ENCODE peak calls at places on chromosome 13, in nine cellular contexts. One of them, this sample, is unnamed.

GRCh38 chr13:50081106-50081898 is 66.1 kb downstream of the KCNRG start:
- DNase-seq in transverse colon: peak
- DNase-seq in ovary: peak
- DNase-seq in sigmoid colon: peak
- DNase-seq in tibial nerve: peak
- DNase-seq in suprapubic skin: peak
- DNase-seq in A549: peak
- DNase-seq in upper lobe of left lung: peak
- DNase-seq in stomach: peak
- DNase-seq in this sample: peak

GRCh38 chr13:70311175-70311574 is 202.9 kb upstream of the KLHL1 start:
- DNase-seq in transverse colon: no peak
- DNase-seq in ovary: no peak
- DNase-seq in sigmoid colon: no peak
- DNase-seq in tibial nerve: no peak
- DNase-seq in suprapubic skin: no peak
- DNase-seq in A549: no peak
- DNase-seq in upper lobe of left lung: no peak
- DNase-seq in stomach: no peak
- DNase-seq in this sample: no peak

GRCh38 chr13:51425410-51426042 is 27.3 kb downstream of the INTS6 start:
- DNase-seq in transverse colon: no peak
- DNase-seq in ovary: no peak
- DNase-seq in sigmoid colon: no peak
- DNase-seq in tibial nerve: no peak
- DNase-seq in suprapubic skin: no peak
- DNase-seq in A549: no peak
- DNase-seq in upper lobe of left lung: no peak
- DNase-seq in stomach: no peak
- DNase-seq in this sample: no peak

GRCh38 chr13:34254366-34254765 is 436.4 kb downstream of the RFC3 start:
- DNase-seq in transverse colon: no peak
- DNase-seq in ovary: no peak
- DNase-seq in sigmoid colon: no peak
- DNase-seq in tibial nerve: no peak
- DNase-seq in suprapubic skin: no peak
- DNase-seq in A549: no peak
- DNase-seq in upper lobe of left lung: no peak
- DNase-seq in stomach: no peak
- DNase-seq in this sample: no peak

GRCh38 chr13:98466634-98467236 is 110.2 kb downstream of the STK24 start:
- DNase-seq in transverse colon: peak
- DNase-seq in ovary: no peak
- DNase-seq in sigmoid colon: peak
- DNase-seq in tibial nerve: peak
- DNase-seq in suprapubic skin: peak
- DNase-seq in A549: peak
- DNase-seq in upper lobe of left lung: no peak
- DNase-seq in stomach: no peak
- DNase-seq in this sample: peak

GRCh38 chr13:26829716-26830115 is 69.1 kb upstream of the GPR12 start:
- DNase-seq in transverse colon: no peak
- DNase-seq in ovary: no peak
- DNase-seq in sigmoid colon: no peak
- DNase-seq in tibial nerve: no peak
- DNase-seq in suprapubic skin: no peak
- DNase-seq in A549: no peak
- DNase-seq in upper lobe of left lung: no peak
- DNase-seq in stomach: no peak
- DNase-seq in this sample: no peak

GRCh38 chr13:113049521-113049941 is 56.1 kb upstream of the F7 start:
- DNase-seq in transverse colon: no peak
- DNase-seq in ovary: no peak
- DNase-seq in sigmoid colon: peak
- DNase-seq in tibial nerve: no peak
- DNase-seq in suprapubic skin: no peak
- DNase-seq in A549: no peak
- DNase-seq in upper lobe of left lung: no peak
- DNase-seq in stomach: no peak
- DNase-seq in this sample: no peak

GRCh38 chr13:73547239-73547638 is 488.4 kb downstream of the KLF5 start:
- DNase-seq in transverse colon: no peak
- DNase-seq in ovary: no peak
- DNase-seq in sigmoid colon: no peak
- DNase-seq in tibial nerve: no peak
- DNase-seq in suprapubic skin: no peak
- DNase-seq in A549: no peak
- DNase-seq in upper lobe of left lung: no peak
- DNase-seq in stomach: no peak
- DNase-seq in this sample: no peak

GRCh38 chr13:34026308-34026707 is 208.4 kb downstream of the RFC3 start:
- DNase-seq in transverse colon: no peak
- DNase-seq in ovary: no peak
- DNase-seq in sigmoid colon: no peak
- DNase-seq in tibial nerve: no peak
- DNase-seq in suprapubic skin: no peak
- DNase-seq in A549: no peak
- DNase-seq in upper lobe of left lung: no peak
- DNase-seq in stomach: no peak
- DNase-seq in this sample: no peak

GRCh38 chr13:50419466-50419865 is 404.2 kb downstream of the KCNRG start:
- DNase-seq in transverse colon: no peak
- DNase-seq in ovary: no peak
- DNase-seq in sigmoid colon: no peak
- DNase-seq in tibial nerve: no peak
- DNase-seq in suprapubic skin: no peak
- DNase-seq in A549: no peak
- DNase-seq in upper lobe of left lung: no peak
- DNase-seq in stomach: no peak
- DNase-seq in this sample: no peak

GRCh38 chr13:29502391-29503008 is 93.0 kb downstream of the SLC7A1 start:
- DNase-seq in transverse colon: no peak
- DNase-seq in ovary: no peak
- DNase-seq in sigmoid colon: no peak
- DNase-seq in tibial nerve: no peak
- DNase-seq in suprapubic skin: no peak
- DNase-seq in A549: no peak
- DNase-seq in upper lobe of left lung: no peak
- DNase-seq in stomach: no peak
- DNase-seq in this sample: no peak

GRCh38 chr13:102638741-102639140 is 42.0 kb downstream of the TPP2 start:
- DNase-seq in transverse colon: no peak
- DNase-seq in ovary: no peak
- DNase-seq in sigmoid colon: no peak
- DNase-seq in tibial nerve: no peak
- DNase-seq in suprapubic skin: no peak
- DNase-seq in A549: no peak
- DNase-seq in upper lobe of left lung: no peak
- DNase-seq in stomach: no peak
- DNase-seq in this sample: no peak

GRCh38 chr13:102643656-102644055 is 46.9 kb downstream of the TPP2 start:
- DNase-seq in transverse colon: no peak
- DNase-seq in ovary: no peak
- DNase-seq in sigmoid colon: no peak
- DNase-seq in tibial nerve: no peak
- DNase-seq in suprapubic skin: no peak
- DNase-seq in A549: no peak
- DNase-seq in upper lobe of left lung: no peak
- DNase-seq in stomach: no peak
- DNase-seq in this sample: no peak

GRCh38 chr13:102645701-102646100 is 48.9 kb downstream of the TPP2 start:
- DNase-seq in transverse colon: no peak
- DNase-seq in ovary: no peak
- DNase-seq in sigmoid colon: no peak
- DNase-seq in tibial nerve: no peak
- DNase-seq in suprapubic skin: no peak
- DNase-seq in A549: no peak
- DNase-seq in upper lobe of left lung: no peak
- DNase-seq in stomach: no peak
- DNase-seq in this sample: no peak

GRCh38 chr13:102642029-102642428 is 45.2 kb downstream of the TPP2 start:
- DNase-seq in transverse colon: no peak
- DNase-seq in ovary: no peak
- DNase-seq in sigmoid colon: no peak
- DNase-seq in tibial nerve: no peak
- DNase-seq in suprapubic skin: no peak
- DNase-seq in A549: no peak
- DNase-seq in upper lobe of left lung: no peak
- DNase-seq in stomach: no peak
- DNase-seq in this sample: no peak

GRCh38 chr13:102642475-102642874 is 45.7 kb downstream of the TPP2 start:
- DNase-seq in transverse colon: peak
- DNase-seq in ovary: no peak
- DNase-seq in sigmoid colon: peak
- DNase-seq in tibial nerve: no peak
- DNase-seq in suprapubic skin: no peak
- DNase-seq in A549: no peak
- DNase-seq in upper lobe of left lung: peak
- DNase-seq in stomach: peak
- DNase-seq in this sample: no peak
- TF ChIP-seq EP300 in transverse colon: no peak
- TF ChIP-seq EP300 in ovary: no peak
- TF ChIP-seq EP300 in sigmoid colon: no peak
- TF ChIP-seq EP300 in tibial nerve: no peak
- TF ChIP-seq EP300 in suprapubic skin: no peak
- TF ChIP-seq EP300 in A549: no peak
- TF ChIP-seq EP300 in upper lobe of left lung: no peak
- TF ChIP-seq EP300 in stomach: no peak
- TF ChIP-seq EP300 in this sample: no peak

GRCh38 chr13:30972888-30973377 is 40.5 kb downstream of the TEX26 start:
- DNase-seq in transverse colon: no peak
- DNase-seq in ovary: no peak
- DNase-seq in sigmoid colon: no peak
- DNase-seq in tibial nerve: no peak
- DNase-seq in suprapubic skin: no peak
- DNase-seq in A549: no peak
- DNase-seq in upper lobe of left lung: peak
- DNase-seq in stomach: no peak
- DNase-seq in this sample: no peak
- TF ChIP-seq EP300 in transverse colon: no peak
- TF ChIP-seq EP300 in ovary: no peak
- TF ChIP-seq EP300 in sigmoid colon: no peak
- TF ChIP-seq EP300 in tibial nerve: no peak
- TF ChIP-seq EP300 in suprapubic skin: no peak
- TF ChIP-seq EP300 in A549: no peak
- TF ChIP-seq EP300 in upper lobe of left lung: no peak
- TF ChIP-seq EP300 in stomach: no peak
- TF ChIP-seq EP300 in this sample: no peak

GRCh38 chr13:61255035-61255796 is 160.4 kb downstream of the PCDH20 start:
- DNase-seq in transverse colon: no peak
- DNase-seq in ovary: no peak
- DNase-seq in sigmoid colon: no peak
- DNase-seq in tibial nerve: no peak
- DNase-seq in suprapubic skin: no peak
- DNase-seq in A549: peak
- DNase-seq in upper lobe of left lung: no peak
- DNase-seq in stomach: no peak
- DNase-seq in this sample: no peak
- TF ChIP-seq EP300 in transverse colon: no peak
- TF ChIP-seq EP300 in ovary: no peak
- TF ChIP-seq EP300 in sigmoid colon: no peak
- TF ChIP-seq EP300 in tibial nerve: no peak
- TF ChIP-seq EP300 in suprapubic skin: no peak
- TF ChIP-seq EP300 in A549: no peak
- TF ChIP-seq EP300 in upper lobe of left lung: no peak
- TF ChIP-seq EP300 in stomach: no peak
- TF ChIP-seq EP300 in this sample: no peak

GRCh38 chr13:95480131-95480545 is 72.4 kb upstream of the CLDN10 start:
- DNase-seq in transverse colon: no peak
- DNase-seq in ovary: no peak
- DNase-seq in sigmoid colon: peak
- DNase-seq in tibial nerve: peak
- DNase-seq in suprapubic skin: no peak
- DNase-seq in A549: no peak
- DNase-seq in upper lobe of left lung: peak
- DNase-seq in stomach: no peak
- DNase-seq in this sample: no peak
- TF ChIP-seq EP300 in transverse colon: no peak
- TF ChIP-seq EP300 in ovary: no peak
- TF ChIP-seq EP300 in sigmoid colon: no peak
- TF ChIP-seq EP300 in tibial nerve: no peak
- TF ChIP-seq EP300 in suprapubic skin: no peak
- TF ChIP-seq EP300 in A549: no peak
- TF ChIP-seq EP300 in upper lobe of left lung: no peak
- TF ChIP-seq EP300 in stomach: no peak
- TF ChIP-seq EP300 in this sample: no peak

DNA sequence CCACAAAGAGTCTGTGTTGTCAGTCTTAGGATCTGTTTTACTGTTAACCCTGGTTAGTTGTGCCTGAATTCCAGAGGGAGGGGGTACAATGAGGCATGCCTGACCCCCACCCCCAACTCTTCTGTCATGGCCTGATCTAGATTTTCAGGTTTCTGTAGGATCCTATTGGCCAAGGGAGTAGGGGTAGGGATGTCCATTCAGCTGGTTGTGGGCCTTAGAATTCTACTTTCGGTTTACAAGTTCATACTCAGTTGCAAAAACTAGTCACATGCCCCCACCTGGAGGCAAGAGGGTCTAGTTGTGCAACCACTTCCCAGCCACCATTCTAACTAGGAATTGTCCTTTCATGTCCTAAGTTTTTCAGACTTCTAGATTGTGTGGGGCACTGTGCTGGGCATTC is 94.3 kb upstream of the MBNL2 start:
- DNase-seq in transverse colon: no peak
- DNase-seq in ovary: no peak
- DNase-seq in sigmoid colon: no peak
- DNase-seq in tibial nerve: no peak
- DNase-seq in suprapubic skin: no peak
- DNase-seq in A549: no peak
- DNase-seq in upper lobe of left lung: peak
- DNase-seq in stomach: no peak
- DNase-seq in this sample: no peak
- TF ChIP-seq EP300 in transverse colon: no peak
- TF ChIP-seq EP300 in ovary: no peak
- TF ChIP-seq EP300 in sigmoid colon: no peak
- TF ChIP-seq EP300 in tibial nerve: no peak
- TF ChIP-seq EP300 in suprapubic skin: no peak
- TF ChIP-seq EP300 in A549: no peak
- TF ChIP-seq EP300 in upper lobe of left lung: no peak
- TF ChIP-seq EP300 in stomach: no peak
- TF ChIP-seq EP300 in this sample: no peak

GRCh38 chr13:45575146-45575829 is 40.3 kb downstream of the ERICH6B start:
- DNase-seq in transverse colon: no peak
- DNase-seq in ovary: no peak
- DNase-seq in sigmoid colon: no peak
- DNase-seq in tibial nerve: no peak
- DNase-seq in suprapubic skin: no peak
- DNase-seq in A549: no peak
- DNase-seq in upper lobe of left lung: no peak
- DNase-seq in stomach: no peak
- DNase-seq in this sample: no peak
- TF ChIP-seq EP300 in transverse colon: no peak
- TF ChIP-seq EP300 in ovary: no peak
- TF ChIP-seq EP300 in sigmoid colon: no peak
- TF ChIP-seq EP300 in tibial nerve: no peak
- TF ChIP-seq EP300 in suprapubic skin: no peak
- TF ChIP-seq EP300 in A549: no peak
- TF ChIP-seq EP300 in upper lobe of left lung: no peak
- TF ChIP-seq EP300 in stomach: no peak
- TF ChIP-seq EP300 in this sample: no peak

GRCh38 chr13:85535306-85535705 is 263.9 kb downstream of the SLITRK6 start:
- DNase-seq in transverse colon: no peak
- DNase-seq in ovary: no peak
- DNase-seq in sigmoid colon: no peak
- DNase-seq in tibial nerve: no peak
- DNase-seq in suprapubic skin: no peak
- DNase-seq in A549: no peak
- DNase-seq in upper lobe of left lung: no peak
- DNase-seq in stomach: no peak
- DNase-seq in this sample: no peak
- TF ChIP-seq EP300 in transverse colon: no peak
- TF ChIP-seq EP300 in ovary: no peak
- TF ChIP-seq EP300 in sigmoid colon: no peak
- TF ChIP-seq EP300 in tibial nerve: no peak
- TF ChIP-seq EP300 in suprapubic skin: no peak
- TF ChIP-seq EP300 in A549: no peak
- TF ChIP-seq EP300 in upper lobe of left lung: no peak
- TF ChIP-seq EP300 in stomach: no peak
- TF ChIP-seq EP300 in this sample: no peak

This sample was measured in SK-N-SH.